ENCODE peak calls at places on chromosomes 13 and 19, in seven cellular contexts. One of them, this sample, is unnamed.
A peak's percentile ranks its signal among the peaks of the same experiment; 100 is the strongest.

GRCh38 chr13:84439108-84439507 is 556.8 kb upstream of the SLITRK1 start:
- DNase-seq in fibroblast of villous mesenchyme: no peak
- DNase-seq in iPS-NIHi11: no peak
- DNase-seq in GM12891: no peak
- DNase-seq in activated CD4-positive, alpha-beta T cell treated with anti-CD3 and anti-CD28 coated beads for 48 hours: no peak
- DNase-seq in CD4-positive, CD25-positive, alpha-beta regulatory T cell: no peak
- DNase-seq in astrocyte of the spinal cord: peak; percentile 55
- DNase-seq in this sample: no peak

GRCh38 chr19:31174948-31175347 is 174.3 kb downstream of the TSHZ3 start:
- DNase-seq in astrocyte of the spinal cord: no peak
- DNase-seq in fibroblast of villous mesenchyme: no peak
- DNase-seq in activated CD4-positive, alpha-beta T cell treated with anti-CD3 and anti-CD28 coated beads for 48 hours: no peak
- DNase-seq in GM12891: no peak
- DNase-seq in CD4-positive, CD25-positive, alpha-beta regulatory T cell: no peak
- DNase-seq in iPS-NIHi11: no peak
- DNase-seq in this sample: no peak

GRCh38 chr13:39144941-39145533 is 106.8 kb downstream of the NHLRC3 start:
- DNase-seq in CD4-positive, CD25-positive, alpha-beta regulatory T cell: no peak
- DNase-seq in activated CD4-positive, alpha-beta T cell treated with anti-CD3 and anti-CD28 coated beads for 48 hours: peak; percentile 49
- DNase-seq in fibroblast of villous mesenchyme: peak; percentile 68
- DNase-seq in astrocyte of the spinal cord: peak; percentile 62
- DNase-seq in GM12891: peak; percentile 16
- DNase-seq in iPS-NIHi11: peak; percentile 68
- DNase-seq in this sample: peak; percentile 62

GRCh38 chr19:45477713-45478453 is 10.1 kb downstream of the FOSB start:
- DNase-seq in GM12891: no peak
- DNase-seq in CD4-positive, CD25-positive, alpha-beta regulatory T cell: no peak
- DNase-seq in iPS-NIHi11: no peak
- DNase-seq in activated CD4-positive, alpha-beta T cell treated with anti-CD3 and anti-CD28 coated beads for 48 hours: peak; percentile 51
- DNase-seq in fibroblast of villous mesenchyme: no peak
- DNase-seq in astrocyte of the spinal cord: no peak
- DNase-seq in this sample: no peak

GRCh38 chr19:21765151-21765550 is 2.2 kb downstream of the ZNF100 start:
- DNase-seq in CD4-positive, CD25-positive, alpha-beta regulatory T cell: no peak
- DNase-seq in astrocyte of the spinal cord: no peak
- DNase-seq in fibroblast of villous mesenchyme: no peak
- DNase-seq in iPS-NIHi11: no peak
- DNase-seq in GM12891: no peak
- DNase-seq in activated CD4-positive, alpha-beta T cell treated with anti-CD3 and anti-CD28 coated beads for 48 hours: peak; percentile 33
- DNase-seq in this sample: no peak

GRCh38 chr19:45508681-45508930 is 1.3 kb downstream of the VASP start:
- DNase-seq in activated CD4-positive, alpha-beta T cell treated with anti-CD3 and anti-CD28 coated beads for 48 hours: no peak
- DNase-seq in CD4-positive, CD25-positive, alpha-beta regulatory T cell: no peak
- DNase-seq in fibroblast of villous mesenchyme: no peak
- DNase-seq in astrocyte of the spinal cord: no peak
- DNase-seq in iPS-NIHi11: no peak
- DNase-seq in GM12891: no peak
- DNase-seq in this sample: no peak

GRCh38 chr13:98022210-98022609 is 68.7 kb downstream of the IPO5 start:
- DNase-seq in iPS-NIHi11: no peak
- DNase-seq in activated CD4-positive, alpha-beta T cell treated with anti-CD3 and anti-CD28 coated beads for 48 hours: no peak
- DNase-seq in GM12891: no peak
- DNase-seq in astrocyte of the spinal cord: peak; percentile 80
- DNase-seq in CD4-positive, CD25-positive, alpha-beta regulatory T cell: no peak
- DNase-seq in fibroblast of villous mesenchyme: peak; percentile 43
- DNase-seq in this sample: peak; percentile 23

GRCh38 chr13:101624210-101624922 is 171.9 kb downstream of the ITGBL1 start:
- DNase-seq in astrocyte of the spinal cord: peak; percentile 43
- DNase-seq in iPS-NIHi11: no peak
- DNase-seq in GM12891: no peak
- DNase-seq in CD4-positive, CD25-positive, alpha-beta regulatory T cell: no peak
- DNase-seq in fibroblast of villous mesenchyme: peak; percentile 58
- DNase-seq in activated CD4-positive, alpha-beta T cell treated with anti-CD3 and anti-CD28 coated beads for 48 hours: no peak
- DNase-seq in this sample: no peak

GRCh38 chr13:79869326-79869725 is 388.4 kb downstream of the NDFIP2 start:
- DNase-seq in fibroblast of villous mesenchyme: peak; percentile 15
- DNase-seq in CD4-positive, CD25-positive, alpha-beta regulatory T cell: no peak
- DNase-seq in astrocyte of the spinal cord: peak; percentile 40
- DNase-seq in iPS-NIHi11: no peak
- DNase-seq in activated CD4-positive, alpha-beta T cell treated with anti-CD3 and anti-CD28 coated beads for 48 hours: no peak
- DNase-seq in GM12891: no peak
- DNase-seq in this sample: no peak

GRCh38 chr13:29493796-29494195 is 101.7 kb downstream of the SLC7A1 start:
- DNase-seq in activated CD4-positive, alpha-beta T cell treated with anti-CD3 and anti-CD28 coated beads for 48 hours: no peak
- DNase-seq in iPS-NIHi11: no peak
- DNase-seq in fibroblast of villous mesenchyme: no peak
- DNase-seq in GM12891: no peak
- DNase-seq in CD4-positive, CD25-positive, alpha-beta regulatory T cell: no peak
- DNase-seq in astrocyte of the spinal cord: no peak
- DNase-seq in this sample: no peak

GRCh38 chr13:59391696-59392095 is 772.0 kb downstream of the DIAPH3 start:
- DNase-seq in astrocyte of the spinal cord: peak; percentile 75
- DNase-seq in GM12891: peak; percentile 32
- DNase-seq in iPS-NIHi11: peak; percentile 66
- DNase-seq in CD4-positive, CD25-positive, alpha-beta regulatory T cell: peak; percentile 8
- DNase-seq in fibroblast of villous mesenchyme: peak; percentile 60
- DNase-seq in activated CD4-positive, alpha-beta T cell treated with anti-CD3 and anti-CD28 coated beads for 48 hours: peak; percentile 57
- DNase-seq in this sample: peak; percentile 71

GRCh38 chr19:19053508-19054314 is 10.1 kb upstream of the SLC25A42 start:
- DNase-seq in iPS-NIHi11: peak; percentile 90
- DNase-seq in CD4-positive, CD25-positive, alpha-beta regulatory T cell: peak; percentile 52
- DNase-seq in fibroblast of villous mesenchyme: peak; percentile 65
- DNase-seq in GM12891: peak; percentile 70
- DNase-seq in astrocyte of the spinal cord: peak; percentile 47
- DNase-seq in activated CD4-positive, alpha-beta T cell treated with anti-CD3 and anti-CD28 coated beads for 48 hours: peak; percentile 62
- DNase-seq in this sample: no peak

GRCh38 chr13:113047587-113047986 is 58.0 kb upstream of the F7 start:
- DNase-seq in astrocyte of the spinal cord: no peak
- DNase-seq in GM12891: no peak
- DNase-seq in activated CD4-positive, alpha-beta T cell treated with anti-CD3 and anti-CD28 coated beads for 48 hours: no peak
- DNase-seq in iPS-NIHi11: no peak
- DNase-seq in CD4-positive, CD25-positive, alpha-beta regulatory T cell: no peak
- DNase-seq in fibroblast of villous mesenchyme: no peak
- DNase-seq in this sample: no peak

GRCh38 chr13:107210216-107211010 is 642.5 kb upstream of the ARGLU1 start:
- DNase-seq in GM12891: no peak
- DNase-seq in iPS-NIHi11: no peak
- DNase-seq in CD4-positive, CD25-positive, alpha-beta regulatory T cell: no peak
- DNase-seq in astrocyte of the spinal cord: no peak
- DNase-seq in activated CD4-positive, alpha-beta T cell treated with anti-CD3 and anti-CD28 coated beads for 48 hours: no peak
- DNase-seq in fibroblast of villous mesenchyme: peak; percentile 67
- DNase-seq in this sample: no peak

GRCh38 chr19:4742717-4743646 is 19.3 kb upstream of the DPP9 start:
- DNase-seq in iPS-NIHi11: no peak
- DNase-seq in activated CD4-positive, alpha-beta T cell treated with anti-CD3 and anti-CD28 coated beads for 48 hours: no peak
- DNase-seq in CD4-positive, CD25-positive, alpha-beta regulatory T cell: no peak
- DNase-seq in astrocyte of the spinal cord: no peak
- DNase-seq in GM12891: no peak
- DNase-seq in fibroblast of villous mesenchyme: no peak
- DNase-seq in this sample: no peak

GRCh38 chr19:8192227-8192820 is 16.8 kb upstream of the CERS4 start:
- DNase-seq in GM12891: no peak
- DNase-seq in CD4-positive, CD25-positive, alpha-beta regulatory T cell: no peak
- DNase-seq in fibroblast of villous mesenchyme: no peak
- DNase-seq in astrocyte of the spinal cord: no peak
- DNase-seq in activated CD4-positive, alpha-beta T cell treated with anti-CD3 and anti-CD28 coated beads for 48 hours: no peak
- DNase-seq in iPS-NIHi11: peak; percentile 52
- DNase-seq in this sample: no peak

GRCh38 chr13:23888658-23889597 is at the start of gene MIPEP:
- DNase-seq in fibroblast of villous mesenchyme: peak; percentile 95
- DNase-seq in GM12891: peak; percentile 91
- DNase-seq in activated CD4-positive, alpha-beta T cell treated with anti-CD3 and anti-CD28 coated beads for 48 hours: peak; percentile 94
- DNase-seq in astrocyte of the spinal cord: peak; percentile 97
- DNase-seq in iPS-NIHi11: peak; percentile 98
- DNase-seq in CD4-positive, CD25-positive, alpha-beta regulatory T cell: peak; percentile 78
- DNase-seq in this sample: peak; percentile 87

GRCh38 chr19:50669319-50670101 is 20.3 kb downstream of the C19orf81 start:
- DNase-seq in CD4-positive, CD25-positive, alpha-beta regulatory T cell: peak; percentile 8
- DNase-seq in fibroblast of villous mesenchyme: peak; percentile 31
- DNase-seq in activated CD4-positive, alpha-beta T cell treated with anti-CD3 and anti-CD28 coated beads for 48 hours: peak; percentile 70
- DNase-seq in iPS-NIHi11: peak; percentile 49
- DNase-seq in GM12891: no peak
- DNase-seq in astrocyte of the spinal cord: peak; percentile 6
- DNase-seq in this sample: no peak

GRCh38 chr13:48201044-48201443 is 32.0 kb upstream of the ITM2B start:
- DNase-seq in fibroblast of villous mesenchyme: no peak
- DNase-seq in astrocyte of the spinal cord: no peak
- DNase-seq in CD4-positive, CD25-positive, alpha-beta regulatory T cell: no peak
- DNase-seq in GM12891: no peak
- DNase-seq in iPS-NIHi11: no peak
- DNase-seq in activated CD4-positive, alpha-beta T cell treated with anti-CD3 and anti-CD28 coated beads for 48 hours: no peak
- DNase-seq in this sample: no peak

GRCh38 chr13:80116107-80116506 is 224.8 kb downstream of the SPRY2 start:
- DNase-seq in iPS-NIHi11: no peak
- DNase-seq in activated CD4-positive, alpha-beta T cell treated with anti-CD3 and anti-CD28 coated beads for 48 hours: no peak
- DNase-seq in CD4-positive, CD25-positive, alpha-beta regulatory T cell: no peak
- DNase-seq in GM12891: no peak
- DNase-seq in fibroblast of villous mesenchyme: peak; percentile 57
- DNase-seq in astrocyte of the spinal cord: peak; percentile 82
- DNase-seq in this sample: peak; percentile 64

GRCh38 chr13:43411741-43412140 is 375.0 kb downstream of the ENOX1 start:
- DNase-seq in astrocyte of the spinal cord: peak; percentile 17
- DNase-seq in GM12891: no peak
- DNase-seq in fibroblast of villous mesenchyme: peak; percentile 14
- DNase-seq in iPS-NIHi11: no peak
- DNase-seq in CD4-positive, CD25-positive, alpha-beta regulatory T cell: no peak
- DNase-seq in activated CD4-positive, alpha-beta T cell treated with anti-CD3 and anti-CD28 coated beads for 48 hours: no peak
- DNase-seq in this sample: no peak

GRCh38 chr13:93066187-93066586 is 160.4 kb upstream of the GPC6 start:
- DNase-seq in fibroblast of villous mesenchyme: peak; percentile 71
- DNase-seq in iPS-NIHi11: no peak
- DNase-seq in CD4-positive, CD25-positive, alpha-beta regulatory T cell: no peak
- DNase-seq in astrocyte of the spinal cord: peak; percentile 80
- DNase-seq in activated CD4-positive, alpha-beta T cell treated with anti-CD3 and anti-CD28 coated beads for 48 hours: no peak
- DNase-seq in GM12891: no peak
- DNase-seq in this sample: peak; percentile 27

GRCh38 chr13:44236370-44236769 is 137.3 kb upstream of the SERP2 start:
- DNase-seq in astrocyte of the spinal cord: no peak
- DNase-seq in iPS-NIHi11: no peak
- DNase-seq in activated CD4-positive, alpha-beta T cell treated with anti-CD3 and anti-CD28 coated beads for 48 hours: no peak
- DNase-seq in CD4-positive, CD25-positive, alpha-beta regulatory T cell: no peak
- DNase-seq in GM12891: no peak
- DNase-seq in fibroblast of villous mesenchyme: peak; percentile 41
- DNase-seq in this sample: no peak

GRCh38 chr13:95185851-95186250 is 115.4 kb downstream of the ABCC4 start:
- DNase-seq in iPS-NIHi11: no peak
- DNase-seq in GM12891: no peak
- DNase-seq in activated CD4-positive, alpha-beta T cell treated with anti-CD3 and anti-CD28 coated beads for 48 hours: peak; percentile 41
- DNase-seq in astrocyte of the spinal cord: no peak
- DNase-seq in CD4-positive, CD25-positive, alpha-beta regulatory T cell: peak; percentile 51
- DNase-seq in fibroblast of villous mesenchyme: no peak
- DNase-seq in this sample: no peak

GRCh38 chr19:1445932-1446712 is 3.8 kb upstream of the APC2 start:
- DNase-seq in GM12891: no peak
- DNase-seq in CD4-positive, CD25-positive, alpha-beta regulatory T cell: no peak
- DNase-seq in fibroblast of villous mesenchyme: no peak
- DNase-seq in iPS-NIHi11: peak; percentile 84
- DNase-seq in activated CD4-positive, alpha-beta T cell treated with anti-CD3 and anti-CD28 coated beads for 48 hours: no peak
- DNase-seq in astrocyte of the spinal cord: no peak
- DNase-seq in this sample: no peak

GRCh38 chr19:2618611-2619010 is 83.9 kb downstream of the GNG7 start:
- DNase-seq in astrocyte of the spinal cord: peak; percentile 41
- DNase-seq in GM12891: no peak
- DNase-seq in CD4-positive, CD25-positive, alpha-beta regulatory T cell: peak; percentile 32
- DNase-seq in fibroblast of villous mesenchyme: no peak
- DNase-seq in activated CD4-positive, alpha-beta T cell treated with anti-CD3 and anti-CD28 coated beads for 48 hours: peak; percentile 89
- DNase-seq in iPS-NIHi11: no peak
- DNase-seq in this sample: no peak

GRCh38 chr13:49022472-49023144 is 46.9 kb downstream of the FNDC3A start:
- DNase-seq in activated CD4-positive, alpha-beta T cell treated with anti-CD3 and anti-CD28 coated beads for 48 hours: no peak
- DNase-seq in iPS-NIHi11: no peak
- DNase-seq in fibroblast of villous mesenchyme: no peak
- DNase-seq in astrocyte of the spinal cord: peak; percentile 35
- DNase-seq in GM12891: no peak
- DNase-seq in CD4-positive, CD25-positive, alpha-beta regulatory T cell: no peak
- DNase-seq in this sample: no peak

GRCh38 chr13:107324416-107325204 is 756.7 kb upstream of the ARGLU1 start:
- DNase-seq in CD4-positive, CD25-positive, alpha-beta regulatory T cell: no peak
- DNase-seq in fibroblast of villous mesenchyme: peak; percentile 8
- DNase-seq in GM12891: no peak
- DNase-seq in iPS-NIHi11: no peak
- DNase-seq in astrocyte of the spinal cord: no peak
- DNase-seq in activated CD4-positive, alpha-beta T cell treated with anti-CD3 and anti-CD28 coated beads for 48 hours: no peak
- DNase-seq in this sample: no peak

GRCh38 chr13:22777207-22777606 is 403.6 kb upstream of the SGCG start:
- DNase-seq in GM12891: no peak
- DNase-seq in activated CD4-positive, alpha-beta T cell treated with anti-CD3 and anti-CD28 coated beads for 48 hours: no peak
- DNase-seq in fibroblast of villous mesenchyme: no peak
- DNase-seq in astrocyte of the spinal cord: no peak
- DNase-seq in CD4-positive, CD25-positive, alpha-beta regulatory T cell: no peak
- DNase-seq in iPS-NIHi11: no peak
- DNase-seq in this sample: no peak

GRCh38 chr19:51387924-51388389 is at the start of gene LIM2:
- DNase-seq in astrocyte of the spinal cord: no peak
- DNase-seq in activated CD4-positive, alpha-beta T cell treated with anti-CD3 and anti-CD28 coated beads for 48 hours: peak; percentile 31
- DNase-seq in fibroblast of villous mesenchyme: no peak
- DNase-seq in iPS-NIHi11: no peak
- DNase-seq in CD4-positive, CD25-positive, alpha-beta regulatory T cell: no peak
- DNase-seq in GM12891: no peak
- DNase-seq in this sample: no peak